ENCODE peak calls at places on chromosomes 7 and 10, in four cellular contexts. Q is cardiac fibroblast, O is H1, B is A549. J is an unnamed sample.

GRCh38 chr7:108211382-108212201 is 81.4 kb upstream of the LAMB4 start:
- DNase-seq in Q (peak), O (no peak), B (peak), J (peak)

GRCh38 chr7:66099551-66100407 is 14.9 kb upstream of the CRCP start:
- DNase-seq in O (peak), Q (peak), B (peak), J (peak)

GRCh38 chr7:99623091-99623693 is 6.4 kb downstream of the ZSCAN25 start:
- DNase-seq in B (no peak), O (no peak), Q (no peak), J (peak)

GRCh38 chr7:143391462-143392404 is 10.6 kb downstream of the ZYX start:
- DNase-seq in O (no peak), B (no peak), Q (peak), J (peak)

GRCh38 chr7:157405501-157405900 is 68.7 kb downstream of the DNAJB6 start:
- DNase-seq in B (no peak), O (no peak), Q (no peak), J (no peak)

GRCh38 chr7:139490130-139490529 is 6.7 kb upstream of the KLRG2 start:
- DNase-seq in B (no peak), Q (peak), O (no peak), J (no peak)

GRCh38 chr7:147478751-147479150 is 1111.8 kb upstream of the C7orf33 start:
- DNase-seq in O (no peak), B (no peak), Q (no peak), J (no peak)

GRCh38 chr10:110040767-110041478 is 33.1 kb downstream of the ADD3 start:
- DNase-seq in O (no peak), B (no peak), Q (no peak), J (peak)

GRCh38 chr10:21021843-21022594 is 124.9 kb upstream of the NEBL start:
- DNase-seq in O (no peak), B (peak), Q (peak), J (no peak)

GRCh38 chr10:94362360-94363250 is at the start of gene NOC3L:
- DNase-seq in O (peak), B (peak), Q (peak), J (peak)
- TF ChIP-seq CTCF in O (peak), B (peak), Q (peak), J (peak)

GRCh38 chr10:124205432-124205831 is 112.0 kb upstream of the CHST15 start:
- DNase-seq in B (no peak), O (peak), Q (no peak), J (no peak)

GRCh38 chr10:124204726-124205125 is 111.3 kb upstream of the CHST15 start:
- DNase-seq in B (no peak), O (peak), Q (no peak), J (no peak)

GRCh38 chr10:124206616-124207015 is 113.2 kb upstream of the CHST15 start:
- DNase-seq in Q (no peak), B (no peak), O (peak), J (no peak)

GRCh38 chr10:124210263-124210662 is 116.9 kb upstream of the CHST15 start:
- DNase-seq in B (no peak), Q (no peak), O (peak), J (no peak)

GRCh38 chr10:124207391-124207790 is 114.0 kb upstream of the CHST15 start:
- DNase-seq in O (peak), Q (no peak), B (no peak), J (no peak)
- TF ChIP-seq CTCF in O (no peak), Q (no peak), B (no peak), J (no peak)

GRCh38 chr7:122550545-122550944 is 148.4 kb downstream of the RNF133 start:
- DNase-seq in B (no peak), Q (peak), O (no peak), J (no peak)
- TF ChIP-seq CTCF in B (no peak), Q (peak), O (peak), J (no peak)

GRCh38 chr7:90312745-90313144 is 8.4 kb downstream of the FAM237B start:
- DNase-seq in Q (peak), O (no peak), B (no peak), J (no peak)
- TF ChIP-seq CTCF in Q (peak), O (no peak), B (peak), J (peak)

DNA sequence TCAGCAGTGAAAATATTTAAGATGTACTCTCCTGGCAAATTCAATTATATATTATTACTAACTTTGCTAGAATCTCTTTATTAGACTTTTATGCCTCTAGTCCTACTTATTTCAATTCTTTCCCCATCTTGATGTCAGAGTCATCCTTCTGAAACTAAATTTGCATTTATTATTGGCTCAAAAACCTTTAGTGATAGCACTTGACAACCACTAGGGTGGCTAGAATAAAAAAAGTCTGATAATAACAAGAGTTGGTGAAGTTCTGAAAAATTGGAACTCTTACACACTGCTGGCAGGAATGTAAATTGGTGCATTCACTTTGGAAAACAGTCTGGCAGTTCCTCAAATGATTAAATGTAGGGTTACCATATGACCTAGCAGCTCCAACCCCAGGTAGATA is 73.8 kb downstream of the LSMEM1 start:
- DNase-seq in O (no peak), B (no peak), Q (peak), J (peak)
- TF ChIP-seq CTCF in O (no peak), B (no peak), Q (peak), J (peak)

GRCh38 chr7:13713092-13713491 is 276.4 kb downstream of the ETV1 start:
- DNase-seq in Q (no peak), O (no peak), B (no peak), J (no peak)
- TF ChIP-seq CTCF in Q (no peak), O (no peak), B (no peak), J (no peak)

GRCh38 chr10:126893841-126894240 is 11.4 kb upstream of the DOCK1 start:
- DNase-seq in B (no peak), Q (no peak), O (no peak), J (no peak)

GRCh38 chr10:126898460-126898859 is 6.8 kb upstream of the DOCK1 start:
- DNase-seq in O (no peak), Q (no peak), B (no peak), J (no peak)

GRCh38 chr10:126892873-126893175 is 12.4 kb upstream of the DOCK1 start:
- DNase-seq in O (no peak), B (no peak), Q (no peak), J (no peak)

GRCh38 chr10:126892150-126892872 is 12.9 kb upstream of the DOCK1 start:
- DNase-seq in O (no peak), B (no peak), Q (no peak), J (no peak)

GRCh38 chr10:126895214-126895781 is 9.9 kb upstream of the DOCK1 start:
- DNase-seq in O (no peak), Q (no peak), B (no peak), J (no peak)
- TF ChIP-seq CTCF in O (no peak), Q (no peak), B (no peak), J (no peak)

GRCh38 chr10:1162481-1163203 is 106.5 kb downstream of the WDR37 start:
- DNase-seq in Q (no peak), O (peak), B (no peak), J (no peak)
- TF ChIP-seq CTCF in Q (no peak), O (no peak), B (no peak), J (no peak)

GRCh38 chr7:91098566-91098965 is 165.7 kb upstream of the FZD1 start:
- DNase-seq in O (no peak), B (no peak), Q (peak), J (peak)
- TF ChIP-seq CTCF in O (no peak), B (no peak), Q (no peak), J (peak)

GRCh38 chr10:102540023-102540422 is 36.3 kb downstream of the SUFU start:
- DNase-seq in Q (peak), O (no peak), B (peak), J (peak)
- TF ChIP-seq CTCF in Q (peak), O (peak), B (peak), J (peak)

J was measured in HFFc6.